ENCODE peak calls at places on chromosomes 5 and 9, in five cellular contexts. One of them, this sample, is unnamed.

GRCh38 chr9:88741335-88741734 is 206.4 kb downstream of the NXNL2 start:
- DNase-seq in ovary: no peak
- DNase-seq in NCI-H345: no peak
- DNase-seq in C1 segment of cervical spinal cord: no peak
- DNase-seq in activated T-helper 1 cell treated with anti-CD3 and anti-CD28 coated beads, Interleukin-12 subunit alpha, Interleukin-12 subunit beta, Interleukin-2, Interleukin-4 antibody, amounts not matched to agents 30 ng/mL and 10 ng/mL and 1 ng/mL, durations not matched to agents 14 hours and 24 hours and 36 hours: no peak
- DNase-seq in this sample: no peak

GRCh38 chr5:51377151-51378060 is 5.8 kb upstream of the ISL1 start:
- DNase-seq in ovary: no peak
- DNase-seq in NCI-H345: no peak
- DNase-seq in C1 segment of cervical spinal cord: no peak
- DNase-seq in activated T-helper 1 cell treated with anti-CD3 and anti-CD28 coated beads, Interleukin-12 subunit alpha, Interleukin-12 subunit beta, Interleukin-2, Interleukin-4 antibody, amounts not matched to agents 30 ng/mL and 10 ng/mL and 1 ng/mL, durations not matched to agents 14 hours and 24 hours and 36 hours: no peak
- DNase-seq in this sample: peak

GRCh38 chr5:9251379-9251980 is 294.4 kb downstream of the SEMA5A start:
- DNase-seq in ovary: no peak
- DNase-seq in NCI-H345: no peak
- DNase-seq in C1 segment of cervical spinal cord: no peak
- DNase-seq in activated T-helper 1 cell treated with anti-CD3 and anti-CD28 coated beads, Interleukin-12 subunit alpha, Interleukin-12 subunit beta, Interleukin-2, Interleukin-4 antibody, amounts not matched to agents 30 ng/mL and 10 ng/mL and 1 ng/mL, durations not matched to agents 14 hours and 24 hours and 36 hours: no peak
- DNase-seq in this sample: no peak

GRCh38 chr5:172695431-172696054 is 54.5 kb downstream of the NEURL1B start:
- DNase-seq in ovary: peak
- DNase-seq in NCI-H345: no peak
- DNase-seq in C1 segment of cervical spinal cord: no peak
- DNase-seq in activated T-helper 1 cell treated with anti-CD3 and anti-CD28 coated beads, Interleukin-12 subunit alpha, Interleukin-12 subunit beta, Interleukin-2, Interleukin-4 antibody, amounts not matched to agents 30 ng/mL and 10 ng/mL and 1 ng/mL, durations not matched to agents 14 hours and 24 hours and 36 hours: no peak
- DNase-seq in this sample: no peak

GRCh38 chr5:171676286-171676944 is 109.2 kb upstream of the SMIM23 start:
- DNase-seq in ovary: no peak
- DNase-seq in NCI-H345: no peak
- DNase-seq in C1 segment of cervical spinal cord: no peak
- DNase-seq in activated T-helper 1 cell treated with anti-CD3 and anti-CD28 coated beads, Interleukin-12 subunit alpha, Interleukin-12 subunit beta, Interleukin-2, Interleukin-4 antibody, amounts not matched to agents 30 ng/mL and 10 ng/mL and 1 ng/mL, durations not matched to agents 14 hours and 24 hours and 36 hours: no peak
- DNase-seq in this sample: no peak

GRCh38 chr9:23563497-23563896 is 262.5 kb downstream of the ELAVL2 start:
- DNase-seq in ovary: no peak
- DNase-seq in NCI-H345: no peak
- DNase-seq in C1 segment of cervical spinal cord: no peak
- DNase-seq in activated T-helper 1 cell treated with anti-CD3 and anti-CD28 coated beads, Interleukin-12 subunit alpha, Interleukin-12 subunit beta, Interleukin-2, Interleukin-4 antibody, amounts not matched to agents 30 ng/mL and 10 ng/mL and 1 ng/mL, durations not matched to agents 14 hours and 24 hours and 36 hours: no peak
- DNase-seq in this sample: no peak

GRCh38 chr9:116165912-116166311 is 12.3 kb downstream of the PAPPA start:
- DNase-seq in ovary: no peak
- DNase-seq in NCI-H345: no peak
- DNase-seq in C1 segment of cervical spinal cord: no peak
- DNase-seq in activated T-helper 1 cell treated with anti-CD3 and anti-CD28 coated beads, Interleukin-12 subunit alpha, Interleukin-12 subunit beta, Interleukin-2, Interleukin-4 antibody, amounts not matched to agents 30 ng/mL and 10 ng/mL and 1 ng/mL, durations not matched to agents 14 hours and 24 hours and 36 hours: no peak
- DNase-seq in this sample: no peak

GRCh38 chr9:129910628-129911567 is 75.6 kb downstream of the USP20 start:
- DNase-seq in ovary: no peak
- DNase-seq in NCI-H345: no peak
- DNase-seq in C1 segment of cervical spinal cord: no peak
- DNase-seq in activated T-helper 1 cell treated with anti-CD3 and anti-CD28 coated beads, Interleukin-12 subunit alpha, Interleukin-12 subunit beta, Interleukin-2, Interleukin-4 antibody, amounts not matched to agents 30 ng/mL and 10 ng/mL and 1 ng/mL, durations not matched to agents 14 hours and 24 hours and 36 hours: no peak
- DNase-seq in this sample: no peak

GRCh38 chr5:151562019-151562707 is 29.0 kb downstream of the FAT2 start:
- DNase-seq in ovary: no peak
- DNase-seq in NCI-H345: peak
- DNase-seq in C1 segment of cervical spinal cord: peak
- DNase-seq in activated T-helper 1 cell treated with anti-CD3 and anti-CD28 coated beads, Interleukin-12 subunit alpha, Interleukin-12 subunit beta, Interleukin-2, Interleukin-4 antibody, amounts not matched to agents 30 ng/mL and 10 ng/mL and 1 ng/mL, durations not matched to agents 14 hours and 24 hours and 36 hours: no peak
- DNase-seq in this sample: no peak

GRCh38 chr5:39223568-39224156 is 4.3 kb upstream of the FYB1 start:
- DNase-seq in ovary: no peak
- DNase-seq in NCI-H345: no peak
- DNase-seq in C1 segment of cervical spinal cord: no peak
- DNase-seq in activated T-helper 1 cell treated with anti-CD3 and anti-CD28 coated beads, Interleukin-12 subunit alpha, Interleukin-12 subunit beta, Interleukin-2, Interleukin-4 antibody, amounts not matched to agents 30 ng/mL and 10 ng/mL and 1 ng/mL, durations not matched to agents 14 hours and 24 hours and 36 hours: no peak
- DNase-seq in this sample: no peak

GRCh38 chr5:149283611-149284480 is 12.2 kb downstream of the AFAP1L1 start:
- DNase-seq in ovary: no peak
- DNase-seq in NCI-H345: peak
- DNase-seq in C1 segment of cervical spinal cord: peak
- DNase-seq in activated T-helper 1 cell treated with anti-CD3 and anti-CD28 coated beads, Interleukin-12 subunit alpha, Interleukin-12 subunit beta, Interleukin-2, Interleukin-4 antibody, amounts not matched to agents 30 ng/mL and 10 ng/mL and 1 ng/mL, durations not matched to agents 14 hours and 24 hours and 36 hours: no peak
- DNase-seq in this sample: peak